ENCODE peak calls at places on chromosomes 12 and 14, in seven cellular contexts. J is pons; V is activated CD4-positive, alpha-beta T cell treated with anti-CD3 and anti-CD28 coated beads, Interleukin-2, amount 10 ng/mL, durations not matched to agents 7 days and 5 days; U is glomerular endothelial cell; G is Calu3; R is effector memory CD8-positive, alpha-beta T cell; M is amniotic epithelial cell. T is an unnamed sample.

GRCh38 chr12:55495490-55495889 is 3.3 kb downstream of the OR6C68 start:
- DNase-seq in J (no peak), V (no peak), U (no peak), G (no peak), R (no peak), M (no peak), T (no peak)

GRCh38 chr14:79580908-79581307 is 630.4 kb downstream of the DIO2 start:
- DNase-seq in J (no peak), V (no peak), U (no peak), G (no peak), R (no peak), M (no peak), T (no peak)

GRCh38 chr14:94461526-94462218 is 9.1 kb upstream of the SERPINA11 start:
- DNase-seq in J (no peak), V (no peak), U (no peak), G (no peak), R (no peak), M (no peak), T (no peak)

GRCh38 chr12:52120951-52121847 is 41.7 kb downstream of the SMIM41 start:
- DNase-seq in J (no peak), V (no peak), U (no peak), G (no peak), R (no peak), M (no peak), T (no peak)

GRCh38 chr12:93978553-93978952 is 169.8 kb upstream of the PLXNC1 start:
- DNase-seq in J (no peak), V (no peak), U (no peak), G (no peak), R (no peak), M (peak), T (peak)

GRCh38 chr12:60148109-60148508 is 552.3 kb downstream of the SLC16A7 start:
- DNase-seq in J (no peak), V (no peak), U (peak), G (no peak), R (no peak), M (peak), T (peak)

GRCh38 chr14:103126873-103127304 is 3.6 kb downstream of the TNFAIP2 start:
- DNase-seq in J (no peak), V (no peak), U (no peak), G (no peak), R (no peak), M (no peak), T (no peak)

GRCh38 chr12:14256555-14257169 is 108.8 kb upstream of the ATF7IP start:
- DNase-seq in J (peak), V (peak), U (peak), G (peak), R (peak), M (peak), T (peak)

GRCh38 chr12:105482976-105483375 is 152.5 kb downstream of the C12orf75 start:
- DNase-seq in J (no peak), V (no peak), U (no peak), G (no peak), R (no peak), M (no peak), T (no peak)

GRCh38 chr12:57128519-57129247 is 400 bp downstream of the LRP1 start:
- DNase-seq in J (no peak), V (no peak), U (no peak), G (no peak), R (no peak), M (no peak), T (no peak)

GRCh38 chr12:108647936-108648287 is 14.2 kb upstream of the SELPLG start:
- DNase-seq in J (no peak), V (no peak), U (no peak), G (no peak), R (no peak), M (no peak), T (no peak)

GRCh38 chr12:92977326-92977725 is 48.2 kb upstream of the EEA1 start:
- DNase-seq in J (no peak), V (peak), U (no peak), G (no peak), R (no peak), M (no peak), T (peak)

GRCh38 chr12:88305491-88305890 is 163.4 kb downstream of the TMTC3 start:
- DNase-seq in J (no peak), V (no peak), U (no peak), G (no peak), R (no peak), M (no peak), T (no peak)

GRCh38 chr12:87556985-87557384 is 472.2 kb downstream of the C12orf50 start:
- DNase-seq in J (no peak), V (no peak), U (no peak), G (no peak), R (no peak), M (no peak), T (no peak)

GRCh38 chr14:51807355-51807754 is 53.1 kb upstream of the GNG2 start:
- DNase-seq in J (peak), V (no peak), U (no peak), G (no peak), R (no peak), M (peak), T (no peak)

GRCh38 chr12:4974217-4974616 is 64.5 kb downstream of the KCNA1 start:
- DNase-seq in J (no peak), V (no peak), U (no peak), G (no peak), R (no peak), M (no peak), T (no peak)

GRCh38 chr12:115213538-115213961 is 529.6 kb upstream of the TBX3 start:
- DNase-seq in J (no peak), V (no peak), U (no peak), G (no peak), R (no peak), M (no peak), T (no peak)

GRCh38 chr12:111270773-111271172 is 98.1 kb downstream of the PHETA1 start:
- DNase-seq in J (no peak), V (no peak), U (no peak), G (peak), R (no peak), M (no peak), T (peak)

GRCh38 chr12:44379827-44380226 is 496.3 kb downstream of the NELL2 start:
- DNase-seq in J (no peak), V (no peak), U (no peak), G (no peak), R (no peak), M (no peak), T (no peak)

GRCh38 chr14:53412819-53413664 is 259.9 kb upstream of the DDHD1 start:
- DNase-seq in J (no peak), V (no peak), U (no peak), G (peak), R (no peak), M (peak), T (peak)

GRCh38 chr12:11920231-11920630 is 150.5 kb upstream of the BCL2L14 start:
- DNase-seq in J (no peak), V (no peak), U (no peak), G (no peak), R (no peak), M (no peak), T (no peak)

GRCh38 chr14:64201296-64201695 is 92.9 kb downstream of the ESR2 start:
- DNase-seq in J (no peak), V (no peak), U (no peak), G (peak), R (no peak), M (no peak), T (no peak)

GRCh38 chr14:40467969-40468368 is 1035.7 kb upstream of the FBXO33 start:
- DNase-seq in J (no peak), V (no peak), U (no peak), G (no peak), R (no peak), M (no peak), T (no peak)

GRCh38 chr14:105710119-105711057 is 184.0 kb downstream of the TMEM121 start:
- DNase-seq in J (no peak), V (no peak), U (no peak), G (no peak), R (no peak), M (no peak), T (no peak)